ENCODE peak calls at places on chromosomes 16 and 17, in seven cellular contexts. Q is AG04449, H is NB4, V is progenitor cell of endocrine pancreas, D is RWPE1, L is neural crest cell, I is GM12865. G is an unnamed sample.

GRCh38 chr17:44807817-44808155 is 22.3 kb downstream of the GJC1 start:
- DNase-seq in D (no peak), V (no peak), I (peak), L (no peak), H (no peak), Q (no peak), G (no peak)

GRCh38 chr16:1823821-1824220 is 2.8 kb downstream of the HAGH start:
- DNase-seq in D (peak), H (peak), Q (no peak), I (peak), L (no peak), V (no peak), G (peak)

GRCh38 chr16:68460067-68460466 is 11.8 kb upstream of the SMPD3 start:
- DNase-seq in I (no peak), H (no peak), L (no peak), V (no peak), Q (no peak), D (no peak), G (no peak)

GRCh38 chr17:29177871-29178749 is 2.1 kb downstream of the MYO18A start:
- DNase-seq in I (no peak), V (no peak), H (no peak), Q (no peak), D (no peak), L (no peak), G (no peak)

GRCh38 chr17:11094377-11094776 is 146.6 kb upstream of the SHISA6 start:
- DNase-seq in L (no peak), Q (no peak), H (no peak), V (no peak), I (no peak), D (no peak), G (no peak)

GRCh38 chr16:51166116-51166515 is 15.0 kb upstream of the SALL1 start:
- DNase-seq in D (no peak), L (no peak), Q (no peak), I (no peak), H (peak), V (no peak), G (no peak)

GRCh38 chr16:67423015-67423414 is 6.7 kb upstream of the ZDHHC1 start:
- DNase-seq in D (no peak), V (no peak), Q (no peak), I (no peak), H (no peak), L (no peak), G (no peak)

GRCh38 chr17:81097943-81098308 is 63.0 kb downstream of the BAIAP2 start:
- DNase-seq in D (no peak), I (no peak), L (no peak), H (peak), V (no peak), Q (no peak), G (no peak)

GRCh38 chr17:36661047-36661666 is 59.8 kb downstream of the MRM1 start:
- DNase-seq in V (no peak), H (no peak), D (no peak), L (no peak), I (no peak), Q (no peak), G (no peak)

GRCh38 chr17:32303861-32304288 is 38.1 kb downstream of the C17orf75 start:
- DNase-seq in I (no peak), H (no peak), Q (no peak), D (no peak), V (no peak), L (no peak), G (no peak)

GRCh38 chr17:79202476-79202875 is 127.9 kb downstream of the ENGASE start:
- DNase-seq in Q (no peak), D (no peak), H (no peak), V (no peak), L (no peak), I (no peak), G (no peak)

GRCh38 chr16:88379694-88380040 is 3.1 kb upstream of the ZNF469 start:
- DNase-seq in Q (no peak), I (no peak), H (no peak), L (no peak), D (no peak), V (no peak), G (no peak)

GRCh38 chr16:88846088-88846487 is 10.7 kb downstream of the GALNS start:
- DNase-seq in I (no peak), D (no peak), Q (no peak), V (no peak), L (no peak), H (no peak), G (no peak)

GRCh38 chr17:80696964-80697363 is 152.3 kb downstream of the RPTOR start:
- DNase-seq in I (no peak), Q (no peak), L (no peak), V (no peak), D (no peak), H (no peak), G (no peak)

GRCh38 chr16:4309833-4310266 is 6.0 kb upstream of the GLIS2 start:
- DNase-seq in V (peak), L (peak), Q (no peak), I (peak), H (no peak), D (no peak), G (peak)

GRCh38 chr17:19744492-19744891 is 3.6 kb downstream of the ALDH3A1 start:
- DNase-seq in I (peak), V (no peak), L (peak), D (no peak), Q (no peak), H (peak), G (no peak)

GRCh38 chr17:19531780-19532501 is 1.7 kb upstream of the SLC47A1 start:
- DNase-seq in D (no peak), I (no peak), Q (no peak), H (no peak), V (no peak), L (no peak), G (peak)

GRCh38 chr17:36460265-36460937 is 26.1 kb upstream of the ZNHIT3 start:
- DNase-seq in Q (no peak), H (no peak), D (no peak), I (no peak), L (no peak), V (no peak), G (no peak)

GRCh38 chr17:49512296-49513043 is 17.4 kb downstream of the NGFR start:
- DNase-seq in I (no peak), H (no peak), D (no peak), V (no peak), Q (no peak), L (no peak), G (no peak)

GRCh38 chr16:11602321-11602720 is 15.6 kb upstream of the LITAF start:
- DNase-seq in H (no peak), D (no peak), V (no peak), I (no peak), L (no peak), Q (no peak), G (no peak)

GRCh38 chr16:4700380-4700996 is 7.1 kb downstream of the NUDT16L1 start:
- DNase-seq in D (no peak), Q (no peak), H (no peak), L (no peak), I (no peak), V (no peak), G (no peak)

GRCh38 chr17:5832886-5833285 is 237.3 kb upstream of the WSCD1 start:
- DNase-seq in Q (peak), D (peak), I (no peak), V (no peak), L (no peak), H (no peak), G (peak)

GRCh38 chr16:86428729-86429472 is 81.4 kb upstream of the FOXF1 start:
- DNase-seq in H (peak), D (no peak), L (no peak), Q (no peak), I (no peak), V (no peak), G (no peak)

GRCh38 chr16:23835390-23836077 is at the start of gene PRKCB:
- DNase-seq in L (peak), Q (no peak), H (peak), I (peak), V (peak), D (peak), G (peak)

GRCh38 chr17:17868637-17869522 is 32.1 kb upstream of the SREBF1 start:
- DNase-seq in H (no peak), V (no peak), Q (no peak), L (no peak), I (no peak), D (no peak), G (peak)

GRCh38 chr17:9890124-9890523 is 14.9 kb downstream of the RCVRN start:
- DNase-seq in I (peak), L (peak), Q (no peak), V (peak), H (peak), D (peak), G (no peak)

GRCh38 chr17:65109543-65109942 is 27.6 kb upstream of the RGS9 start:
- DNase-seq in D (no peak), L (no peak), Q (no peak), I (no peak), V (no peak), H (no peak), G (no peak)

GRCh38 chr16:54398986-54399385 is 112.4 kb upstream of the IRX3 start:
- DNase-seq in Q (no peak), H (no peak), L (no peak), V (no peak), D (no peak), I (no peak), G (no peak)

DNA sequence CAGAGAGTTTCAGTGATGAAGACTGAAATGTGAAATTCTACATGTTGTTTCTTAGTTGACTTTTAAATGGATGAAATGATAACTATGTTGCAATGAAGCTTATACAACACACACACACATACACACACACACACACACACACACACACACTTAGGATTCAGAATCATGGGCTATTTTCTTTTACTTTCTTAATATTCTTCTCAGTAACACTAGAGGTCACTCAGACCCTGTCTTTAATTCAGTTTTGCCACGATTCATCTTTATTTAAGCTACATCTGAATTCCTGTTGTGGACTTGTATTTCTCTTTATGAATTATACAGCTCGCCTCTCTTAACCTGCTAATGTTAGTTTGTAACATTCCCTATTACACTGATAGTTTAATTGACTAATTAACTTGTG is 109.6 kb upstream of the GOT2 start:
- DNase-seq in D (no peak), V (no peak), I (peak), H (peak), L (no peak), Q (peak), G (peak)
- TF ChIP-seq CTCF in D (peak), V (peak), I (peak), H (no peak), L (peak), Q (no peak), G (no peak)

GRCh38 chr17:1713160-1713877 is 3.1 kb upstream of the TLCD2 start:
- DNase-seq in Q (no peak), L (no peak), D (no peak), H (no peak), I (no peak), V (no peak), G (no peak)

GRCh38 chr17:1714980-1715802 is 5.0 kb upstream of the TLCD2 start:
- DNase-seq in V (peak), L (peak), D (peak), H (peak), Q (peak), I (no peak), G (peak)

GRCh38 chr17:1712271-1712670 is 2.1 kb upstream of the TLCD2 start:
- DNase-seq in Q (no peak), L (no peak), V (no peak), I (no peak), H (no peak), D (no peak), G (no peak)

GRCh38 chr17:1714488-1714979 is 4.4 kb upstream of the TLCD2 start:
- DNase-seq in I (no peak), Q (peak), V (peak), D (peak), L (peak), H (peak), G (peak)

DNA sequence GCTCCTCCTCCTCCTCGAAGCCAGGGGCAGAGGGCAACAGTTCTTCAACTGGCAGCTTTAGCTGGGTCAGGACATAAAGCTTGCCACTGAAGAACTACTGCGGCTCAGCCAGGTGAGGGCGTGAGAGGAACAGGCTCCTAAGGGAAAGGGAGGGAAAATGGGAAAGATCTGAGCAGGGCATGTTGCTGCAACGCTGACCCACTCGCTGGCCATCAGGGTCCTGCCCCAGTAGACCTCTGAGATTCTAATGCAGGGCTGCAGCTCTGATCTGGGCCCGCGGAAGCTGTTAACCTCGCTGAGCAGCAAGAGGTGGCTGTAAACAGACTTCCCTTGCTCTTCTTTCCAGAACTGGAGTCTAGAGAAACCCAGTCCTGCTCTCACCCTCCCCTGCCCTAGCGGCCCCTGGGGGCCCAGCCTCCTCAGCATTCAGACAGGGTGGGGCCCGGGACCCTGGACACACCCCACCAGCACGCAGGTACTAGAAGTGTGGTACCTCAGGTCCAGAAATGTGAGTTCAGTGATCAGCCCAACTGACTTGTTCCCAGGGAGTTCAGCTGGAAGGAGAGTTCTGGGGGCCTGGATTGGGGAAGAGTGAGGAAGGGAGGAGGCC is 3.8 kb upstream of the TLCD2 start:
- DNase-seq in H (no peak), I (no peak), V (peak), Q (no peak), D (peak), L (peak), G (peak)
- TF ChIP-seq CTCF in H (peak), I (peak), V (peak), Q (peak), D (peak), L (peak), G (peak)

DNA sequence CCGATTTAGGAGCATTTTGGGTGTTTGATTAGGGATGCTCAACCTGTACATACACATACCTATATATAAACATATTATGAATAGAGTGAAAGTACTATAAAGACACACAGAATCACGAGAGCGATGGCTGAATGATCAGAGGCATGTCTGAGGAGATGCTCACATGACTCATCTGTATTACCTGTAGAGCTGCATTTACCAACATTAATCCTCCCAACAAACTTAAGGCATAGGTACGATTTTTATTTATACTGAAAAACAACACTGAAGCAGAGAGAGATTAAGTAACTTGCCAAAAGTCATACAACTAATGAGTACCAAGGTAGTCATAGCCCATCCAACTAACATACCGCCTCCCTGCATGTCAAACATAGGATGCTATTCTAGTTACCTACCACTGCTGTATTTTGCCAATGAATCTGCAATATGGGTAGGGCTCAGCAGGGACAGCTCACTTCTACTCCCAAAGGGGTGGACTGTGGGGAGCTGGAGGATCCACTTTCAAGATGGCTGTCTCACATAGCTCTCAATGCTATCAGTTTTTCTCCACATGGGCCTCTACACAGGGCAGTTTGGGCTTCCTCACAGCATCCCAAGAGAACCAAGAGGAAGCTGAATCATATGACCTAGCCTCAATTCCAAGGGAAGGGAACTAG is 7.3 kb downstream of the CYB5D1 start:
- DNase-seq in D (no peak), I (no peak), H (no peak), Q (no peak), V (no peak), L (no peak), G (no peak)
- TF ChIP-seq CTCF in D (no peak), I (no peak), H (no peak), Q (no peak), V (no peak), L (no peak), G (no peak)

GRCh38 chr16:30585400-30586191 is at the start of gene ZNF785:
- DNase-seq in I (peak), L (peak), V (peak), H (peak), Q (peak), D (peak), G (peak)
- TF ChIP-seq CTCF in I (no peak), L (no peak), V (no peak), H (no peak), Q (peak), D (no peak), G (no peak)

GRCh38 chr16:30121741-30122620 is 1.0 kb downstream of the MAPK3 start:
- DNase-seq in D (no peak), Q (no peak), I (no peak), V (no peak), L (no peak), H (no peak), G (peak)
- TF ChIP-seq CTCF in D (no peak), Q (no peak), I (no peak), V (no peak), L (no peak), H (no peak), G (no peak)

DNA sequence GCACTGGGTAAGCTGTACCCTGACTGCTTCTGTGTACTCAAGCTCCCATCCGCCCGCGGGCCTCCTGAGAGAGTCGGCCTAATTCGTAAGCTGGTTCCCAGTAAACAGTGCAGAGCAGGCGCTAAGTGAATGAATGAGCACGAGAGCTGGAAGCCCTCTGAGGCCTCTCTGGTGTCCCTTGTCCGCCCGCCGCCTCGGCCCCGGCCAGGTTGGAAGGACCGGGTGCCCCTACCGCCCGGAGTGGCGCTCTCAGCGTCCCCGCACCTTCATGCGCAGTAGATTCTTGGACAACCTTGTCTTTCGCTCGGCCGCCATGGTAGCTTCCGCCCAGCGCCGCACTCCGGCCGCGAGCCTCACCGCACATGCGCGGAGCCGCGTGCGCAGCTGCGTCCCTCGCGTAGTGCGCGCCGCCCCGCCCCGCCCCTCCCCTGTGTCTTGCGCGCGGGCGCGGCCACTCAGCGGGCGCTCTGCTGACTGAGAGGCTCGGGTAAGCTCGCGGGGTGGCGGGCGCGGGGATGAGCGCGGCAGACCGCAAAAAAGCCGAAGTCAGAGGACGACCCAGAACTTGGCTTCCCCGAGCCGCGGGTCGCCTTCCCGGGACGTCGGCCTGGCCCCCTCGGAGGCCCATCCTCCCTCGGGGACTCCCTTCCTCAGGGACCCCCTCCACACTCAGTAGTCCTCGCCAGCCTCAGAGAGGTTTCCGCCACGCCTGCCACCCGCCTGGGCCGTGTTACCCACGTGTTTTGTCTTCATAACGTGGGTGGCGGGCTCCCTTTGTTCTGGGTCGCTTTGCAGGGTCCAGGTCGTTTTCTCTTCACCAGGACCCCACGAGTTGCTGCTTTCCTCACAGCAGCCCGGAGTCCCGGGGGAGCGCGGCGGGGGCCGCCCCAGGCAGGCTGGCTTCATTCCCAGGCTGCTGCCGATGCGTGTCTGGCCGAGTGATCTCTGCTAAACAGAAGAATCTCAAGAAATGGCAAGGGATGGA is at the start of gene MPHOSPH6:
- DNase-seq in I (peak), D (peak), L (peak), V (peak), Q (no peak), H (peak), G (peak)
- TF ChIP-seq CTCF in I (no peak), D (no peak), L (no peak), V (no peak), Q (no peak), H (no peak), G (no peak)

DNA sequence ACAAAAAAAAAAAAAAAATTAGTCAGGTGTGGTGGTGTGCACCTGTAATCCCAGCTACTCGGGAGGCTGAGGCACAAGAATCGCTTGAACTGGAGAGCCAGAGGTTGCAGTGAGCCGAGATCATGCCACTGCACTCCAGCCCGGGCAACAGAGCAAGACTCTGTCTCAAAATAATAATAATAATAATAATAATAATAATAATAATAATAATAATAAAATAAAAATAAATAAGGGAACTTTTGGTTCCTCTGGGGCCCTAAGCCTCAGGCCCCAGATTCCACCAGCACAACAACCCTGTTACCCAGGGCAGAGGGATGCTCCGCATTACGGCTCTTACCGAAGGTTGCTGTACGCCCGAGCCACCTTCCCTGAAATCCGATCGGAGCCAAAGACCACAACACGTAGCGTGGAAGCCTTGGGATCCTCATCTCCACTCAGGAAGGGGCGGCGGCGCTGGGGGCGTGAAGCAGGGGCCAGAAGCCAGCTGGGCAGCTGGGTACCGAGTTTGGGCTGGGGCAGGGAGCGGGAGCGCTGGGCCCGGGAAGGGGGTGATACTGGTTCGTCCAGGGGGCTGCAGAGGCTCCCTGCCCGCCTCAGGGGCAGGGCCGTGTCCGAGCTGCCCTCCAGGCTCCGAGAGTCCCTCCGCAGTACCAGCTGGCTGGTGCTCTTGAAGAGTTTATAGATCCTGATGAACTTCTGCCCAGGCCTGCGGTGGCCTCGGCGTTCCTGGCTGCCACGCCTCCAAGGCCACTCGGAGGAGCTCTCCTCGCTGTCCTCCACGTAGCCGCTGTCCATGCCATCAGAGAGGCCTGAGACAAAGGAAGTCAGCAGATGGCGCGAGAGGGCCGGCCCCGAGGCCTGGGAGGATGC is 20.6 kb upstream of the PIK3R6 start:
- DNase-seq in I (no peak), V (no peak), H (no peak), L (peak), D (no peak), Q (no peak), G (peak)
- TF ChIP-seq CTCF in I (no peak), V (peak), H (no peak), L (peak), D (no peak), Q (peak), G (peak)